ENCODE peak calls at places on chromosomes 16 and 17, in ten cellular contexts. Q is CD4-positive, CD25-positive, alpha-beta regulatory T cell; O is right atrium auricular region; R is uterus; W is naive thymus-derived CD4-positive, alpha-beta T cell; K is GM06990; L is BE2C; B is PC-3; H is CD4-positive, alpha-beta memory T cell; T is CD8-positive, alpha-beta T cell. P is an unnamed sample.

GRCh38 chr16:60432472-60432871 is 1603.8 kb downstream of the CDH8 start:
- DNase-seq in H (no peak), O (no peak), K (peak; percentile 3), W (no peak), R (no peak), Q (no peak), T (no peak), L (no peak), B (no peak), P (no peak)

GRCh38 chr17:43438626-43439529 is 40.1 kb downstream of the ARL4D start:
- DNase-seq in L (peak; percentile 48), T (no peak), O (no peak), H (no peak), K (no peak), B (no peak), W (no peak), R (no peak), Q (no peak), P (no peak)

GRCh38 chr16:6081320-6081976 is 983.9 kb upstream of the EEF2KMT start:
- DNase-seq in K (no peak), T (no peak), B (peak; percentile 6), Q (no peak), R (no peak), L (no peak), H (no peak), W (no peak), O (no peak), P (no peak)

GRCh38 chr16:23607740-23608139 is 11.6 kb upstream of the NDUFAB1 start:
- DNase-seq in Q (no peak), O (no peak), B (peak; percentile 20), W (no peak), K (no peak), R (no peak), T (no peak), L (no peak), H (no peak), P (no peak)

GRCh38 chr16:51524555-51525373 is 373.7 kb upstream of the SALL1 start:
- DNase-seq in O (no peak), R (no peak), Q (no peak), K (no peak), W (no peak), L (no peak), H (no peak), T (no peak), B (no peak), P (no peak)

GRCh38 chr16:68235882-68236803 is at the start of gene ESRP2:
- DNase-seq in H (peak; percentile 44), T (peak; percentile 45), W (peak; percentile 31), L (no peak), K (peak; percentile 62), B (peak; percentile 88), R (peak; percentile 43), Q (peak; percentile 45), O (no peak), P (no peak)

GRCh38 chr16:47965439-47965838 is 190.4 kb downstream of the ABCC12 start:
- DNase-seq in R (no peak), B (no peak), K (no peak), W (no peak), T (no peak), H (no peak), Q (no peak), O (no peak), L (no peak), P (no peak)

GRCh38 chr17:19414396-19415280 is 3.6 kb downstream of the RNF112 start:
- DNase-seq in L (no peak), Q (no peak), T (no peak), K (no peak), O (no peak), H (no peak), W (no peak), R (no peak), B (no peak), P (no peak)

GRCh38 chr17:628507-628941 is 86.1 kb downstream of the VPS53 start:
- DNase-seq in H (no peak), O (no peak), B (no peak), K (no peak), L (no peak), W (no peak), R (peak; percentile 45), Q (no peak), T (no peak), P (no peak)

GRCh38 chr16:48499822-48500440 is 110.0 kb downstream of the N4BP1 start:
- DNase-seq in Q (no peak), K (no peak), O (peak; percentile 75), H (no peak), B (peak; percentile 52), L (no peak), T (no peak), W (no peak), R (peak; percentile 66), P (no peak)

GRCh38 chr17:81512560-81512983 is at the start of gene ACTG1:
- DNase-seq in B (peak; percentile 95), Q (peak; percentile 91), W (peak; percentile 91), R (peak; percentile 96), O (peak; percentile 94), L (peak; percentile 94), H (peak; percentile 90), K (peak; percentile 96), T (peak; percentile 92), P (peak; percentile 94)

GRCh38 chr17:79395545-79395944 is 215.3 kb downstream of the RBFOX3 start:
- DNase-seq in H (no peak), W (no peak), B (no peak), R (no peak), Q (no peak), T (no peak), O (no peak), L (no peak), K (no peak), P (no peak)

GRCh38 chr17:79399610-79400144 is 211.2 kb downstream of the RBFOX3 start:
- DNase-seq in H (no peak), W (no peak), B (no peak), O (no peak), L (peak; percentile 45), K (no peak), R (no peak), T (no peak), Q (no peak), P (no peak)

GRCh38 chr17:79395046-79395445 is 215.8 kb downstream of the RBFOX3 start:
- DNase-seq in K (no peak), B (no peak), O (no peak), R (no peak), T (no peak), W (no peak), L (no peak), H (no peak), Q (no peak), P (no peak)

GRCh38 chr17:79398441-79398840 is 212.4 kb downstream of the RBFOX3 start:
- DNase-seq in Q (no peak), W (no peak), B (no peak), T (no peak), H (no peak), K (no peak), O (no peak), L (no peak), R (no peak), P (no peak)

GRCh38 chr17:79396696-79397095 is 214.2 kb downstream of the RBFOX3 start:
- DNase-seq in R (no peak), W (no peak), H (no peak), T (no peak), B (no peak), L (no peak), Q (no peak), O (no peak), K (no peak), P (no peak)
- H3K27me3 ChIP-seq in R (no peaks in the 10 kb centered on the region), W (no peaks in the 10 kb centered on the region), H (peaks cover 4% of the 10 kb centered on the region), T (peaks cover 14% of the 10 kb centered on the region), B (peaks cover 87% of the 10 kb centered on the region), L (peaks cover 90% of the 10 kb centered on the region), Q (peaks cover 10% of the 10 kb centered on the region), O (peaks cover 9% of the 10 kb centered on the region), K (peaks cover 4% of the 10 kb centered on the region), P (peaks cover 97% of the 10 kb centered on the region)

DNA sequence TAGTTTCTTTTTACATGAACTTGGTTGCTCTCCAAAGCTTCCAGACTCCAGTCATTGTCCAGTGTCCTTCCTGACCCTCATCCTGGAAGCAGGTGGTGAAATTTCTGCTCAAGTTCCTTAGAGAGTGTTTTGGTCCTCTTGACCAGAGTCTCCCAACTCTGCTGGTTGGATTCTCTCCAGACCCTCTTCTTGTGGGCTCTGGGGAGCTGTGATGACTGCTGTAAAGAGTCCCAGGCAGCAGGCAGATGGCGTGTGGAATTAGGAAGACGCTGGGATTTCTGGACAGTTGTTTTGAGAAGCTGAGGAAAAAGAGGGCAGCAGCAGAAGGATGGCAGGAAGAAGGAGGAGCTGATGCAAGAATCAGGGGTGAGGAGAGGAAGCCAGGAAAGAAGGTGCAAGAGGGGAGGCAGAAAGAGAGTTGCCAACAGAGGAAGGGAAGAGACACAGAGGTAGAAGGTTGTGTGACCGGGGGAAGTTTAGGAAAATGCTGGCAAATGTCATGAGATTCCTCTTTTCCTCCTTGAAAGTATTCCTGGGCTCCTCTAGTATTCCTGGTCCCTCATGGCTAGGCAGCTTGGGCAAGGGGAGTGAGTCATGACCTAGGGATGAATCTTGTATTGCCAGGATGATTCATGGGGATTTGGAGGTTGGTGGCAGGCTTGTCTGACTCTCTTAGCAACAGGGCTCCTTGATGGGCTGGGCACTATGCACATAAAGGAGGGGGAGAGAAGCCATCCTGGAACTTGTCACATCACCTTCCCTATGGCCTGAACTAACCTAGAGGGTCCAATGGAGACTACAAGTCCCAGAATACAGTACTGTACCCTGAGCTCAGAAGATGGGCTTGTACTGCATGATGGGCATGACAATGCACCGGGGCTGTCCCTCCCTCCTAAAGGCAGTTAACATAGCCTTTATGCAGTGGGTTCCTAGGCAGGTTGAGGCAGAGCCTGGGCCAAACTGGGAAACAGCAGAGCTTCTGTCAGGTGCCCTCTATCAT is 1.9 kb upstream of the SEZ6 start:
- DNase-seq in L (no peak), O (no peak), T (no peak), Q (no peak), B (peak; percentile 67), H (no peak), R (no peak), W (no peak), K (no peak), P (no peak)
- H3K27me3 ChIP-seq in L (no peaks in the 10 kb centered on the region), O (peaks cover 12% of the 10 kb centered on the region), T (peaks cover 21% of the 10 kb centered on the region), Q (peaks cover 23% of the 10 kb centered on the region), B (peaks cover 9% of the 10 kb centered on the region), H (peaks cover 29% of the 10 kb centered on the region), R (peaks cover 11% of the 10 kb centered on the region), W (no peaks in the 10 kb centered on the region), K (no peaks in the 10 kb centered on the region), P (peaks cover 34% of the 10 kb centered on the region)

DNA sequence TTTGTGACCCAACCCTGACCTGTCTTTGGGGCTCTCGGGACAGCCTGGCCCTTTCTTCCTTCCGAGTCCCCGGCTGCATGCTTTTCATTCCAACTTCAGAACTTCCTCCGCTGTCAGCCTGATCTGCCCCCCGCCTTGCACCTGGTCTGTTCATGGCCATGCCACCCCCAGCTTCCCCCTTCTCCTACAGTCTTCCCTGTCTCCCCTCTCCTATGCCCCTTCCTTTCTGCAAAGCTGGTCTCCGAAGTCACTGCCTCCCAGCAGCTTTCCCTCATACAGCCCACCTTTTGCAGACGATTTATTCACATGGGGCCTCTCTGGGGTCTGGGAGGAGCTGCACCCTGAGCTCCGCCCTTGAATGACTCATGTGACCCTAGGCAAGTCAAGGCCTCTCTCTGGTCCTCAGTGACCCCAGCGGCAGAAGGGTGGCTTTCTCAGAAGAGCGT is 47.1 kb upstream of the SDK2 start:
- DNase-seq in R (no peak), H (no peak), L (no peak), Q (no peak), W (no peak), O (peak; percentile 9), B (no peak), T (no peak), K (no peak), P (no peak)
- H3K27me3 ChIP-seq in R (no peaks in the 10 kb centered on the region), H (no peaks in the 10 kb centered on the region), L (no peaks in the 10 kb centered on the region), Q (no peaks in the 10 kb centered on the region), W (no peaks in the 10 kb centered on the region), O (no peaks in the 10 kb centered on the region), B (peaks cover 57% of the 10 kb centered on the region), T (no peaks in the 10 kb centered on the region), K (no peaks in the 10 kb centered on the region), P (no peaks in the 10 kb centered on the region)

GRCh38 chr17:73895157-73895556 is 250.9 kb upstream of the SDK2 start:
- DNase-seq in L (no peak), K (no peak), R (no peak), T (no peak), O (no peak), H (no peak), B (no peak), Q (no peak), W (no peak), P (no peak)
- H3K27me3 ChIP-seq in L (no peaks in the 10 kb centered on the region), K (no peaks in the 10 kb centered on the region), R (no peaks in the 10 kb centered on the region), T (no peaks in the 10 kb centered on the region), O (no peaks in the 10 kb centered on the region), H (peaks cover 9% of the 10 kb centered on the region), B (peaks cover 50% of the 10 kb centered on the region), Q (no peaks in the 10 kb centered on the region), W (no peaks in the 10 kb centered on the region), P (peaks cover 19% of the 10 kb centered on the region)

P was measured in heart left ventricle.